ENCODE peak calls at places on chromosomes 5 and 9, in four cellular contexts. U is SK-N-SH, V is MM.1S, B is PC-3. D is an unnamed sample. For H3F3A, the result is how much of the 10 kb centered on the place peaks cover.

GRCh38 chr5:130520211-130520610 is 615.9 kb downstream of the CHSY3 start:
- DNase-seq in U (no peak), B (peak), V (no peak), D (peak)

GRCh38 chr5:68839019-68839552 is 254.7 kb upstream of the SLC30A5 start:
- DNase-seq in B (peak), V (no peak), U (no peak), D (no peak)

GRCh38 chr9:98142182-98142924 is 23.3 kb upstream of the TRIM14 start:
- DNase-seq in V (no peak), U (peak), B (peak), D (no peak)

GRCh38 chr9:114592356-114592755 is 4.8 kb downstream of the ATP6V1G1 start:
- DNase-seq in V (peak), B (peak), U (no peak), D (no peak)

GRCh38 chr9:126672634-126673284 is 59.0 kb downstream of the LMX1B start:
- DNase-seq in U (no peak), V (no peak), B (no peak), D (peak)

GRCh38 chr5:172816887-172817418 is 17.1 kb upstream of the ERGIC1 start:
- DNase-seq in V (no peak), B (peak), U (no peak), D (no peak)

GRCh38 chr5:71894091-71894490 is 175.0 kb downstream of the CARTPT start:
- DNase-seq in V (no peak), U (no peak), B (no peak), D (no peak)

GRCh38 chr9:101639301-101639700 is 44.5 kb upstream of the PPP3R2 start:
- DNase-seq in U (no peak), V (no peak), B (no peak), D (no peak)

GRCh38 chr5:38780950-38781349 is 64.9 kb upstream of the OSMR start:
- DNase-seq in V (no peak), U (no peak), B (peak), D (no peak)

GRCh38 chr5:160369990-160370712 is at the start of gene C1QTNF2:
- DNase-seq in V (no peak), U (peak), B (peak), D (peak)

GRCh38 chr5:8628521-8628920 is 759.6 kb downstream of the MTRR start:
- DNase-seq in V (no peak), B (no peak), U (no peak), D (no peak)

GRCh38 chr9:129125478-129125877 is 14.3 kb downstream of the PTPA start:
- DNase-seq in U (no peak), V (no peak), B (peak), D (no peak)

GRCh38 chr5:19733612-19734495 is 254.1 kb downstream of the CDH18 start:
- DNase-seq in V (no peak), U (no peak), B (no peak), D (no peak)

GRCh38 chr5:36891266-36891665 is 14.7 kb downstream of the NIPBL start:
- DNase-seq in V (no peak), B (no peak), U (no peak), D (no peak)

GRCh38 chr5:89241186-89241585 is 358.2 kb upstream of the MEF2C start:
- DNase-seq in U (no peak), V (no peak), B (peak), D (no peak)

GRCh38 chr9:20622330-20623020 is at the start of gene MLLT3:
- DNase-seq in U (peak), V (peak), B (peak), D (peak)

GRCh38 chr9:98374385-98375051 is 119.1 kb upstream of the TBC1D2 start:
- DNase-seq in U (no peak), B (peak), V (no peak), D (no peak)

GRCh38 chr5:180787025-180787424 is 15.6 kb downstream of the MGAT1 start:
- DNase-seq in V (no peak), B (no peak), U (no peak), D (peak)

GRCh38 chr5:128455861-128456361 is 82.1 kb downstream of the FBN2 start:
- DNase-seq in B (no peak), V (no peak), U (no peak), D (peak)

GRCh38 chr5:84272776-84273516 is 111.7 kb downstream of the EDIL3 start:
- DNase-seq in B (peak), V (no peak), U (no peak), D (peak)

GRCh38 chr9:76153902-76154629 is 240.2 kb downstream of the RFK start:
- DNase-seq in B (no peak), U (no peak), V (no peak), D (no peak)

GRCh38 chr5:132459983-132460834 is 30.4 kb downstream of the IRF1 start:
- DNase-seq in B (no peak), U (no peak), V (no peak), D (no peak)
- H3K4me3 ChIP-seq in B (no peak), U (no peak), V (no peak), D (no peak)

DNA sequence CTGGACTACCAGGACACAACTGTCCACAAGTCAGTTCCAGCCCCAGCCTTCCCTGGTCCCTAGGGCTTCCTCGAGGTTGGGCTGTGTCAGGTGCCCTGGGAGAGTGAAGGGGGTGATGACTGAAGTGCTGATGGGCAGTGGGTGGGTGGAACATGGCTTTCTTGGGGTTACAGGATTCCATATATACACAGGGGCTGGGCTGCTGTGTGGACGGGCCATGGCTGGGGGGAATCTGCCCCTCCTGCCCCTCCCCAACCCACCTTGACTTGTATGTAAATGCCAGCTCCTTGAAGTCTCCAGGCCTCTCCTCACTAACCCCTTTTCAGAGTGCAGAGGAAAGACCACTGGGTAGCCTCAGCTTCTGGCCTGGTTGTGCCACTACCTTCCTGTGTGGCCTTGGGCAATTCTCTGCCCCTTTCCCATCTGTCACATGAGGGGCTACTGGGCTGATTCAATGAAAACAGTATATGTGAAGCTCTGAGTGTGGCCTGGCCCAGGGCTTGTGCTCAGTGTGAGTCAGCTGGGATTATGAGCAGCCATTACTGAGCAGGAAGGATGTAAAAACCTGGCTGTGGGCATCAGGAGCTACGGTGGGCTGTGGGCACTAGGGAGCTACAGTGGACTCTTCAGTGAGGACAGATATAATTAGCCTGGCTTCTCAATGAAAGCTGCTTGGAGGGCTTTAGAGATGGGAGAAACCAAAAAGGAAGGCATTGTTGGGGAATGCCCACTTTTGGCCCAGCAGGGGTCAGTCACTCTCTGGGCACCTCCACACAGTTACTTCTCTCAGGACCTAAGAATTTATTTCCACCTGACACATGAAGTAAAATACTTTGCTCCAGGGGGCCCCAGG is 23.3 kb downstream of the PITX1 start:
- DNase-seq in B (peak), V (no peak), U (peak), D (no peak)
- TF ChIP-seq CTCF in B (peak), V (peak), U (no peak), D (no peak)

GRCh38 chr5:138569759-138570158 is 5.4 kb downstream of the HSPA9 start:
- DNase-seq in B (no peak), V (no peak), U (no peak), D (no peak)

GRCh38 chr5:138573223-138573622 is 2.0 kb downstream of the HSPA9 start:
- DNase-seq in B (no peak), U (no peak), V (no peak), D (no peak)

GRCh38 chr5:138573949-138574670 is 1.1 kb downstream of the HSPA9 start:
- DNase-seq in V (no peak), U (no peak), B (peak), D (no peak)

GRCh38 chr5:138568061-138568824 is 7.0 kb downstream of the HSPA9 start:
- DNase-seq in U (peak), V (no peak), B (no peak), D (no peak)

GRCh38 chr5:138570871-138571270 is 4.3 kb downstream of the HSPA9 start:
- DNase-seq in B (no peak), V (no peak), U (no peak), D (no peak)
- H3F3A ChIP-seq in B (under half), V (under half), U (under half), D (under half)

GRCh38 chr9:104774132-104774531 is 10.2 kb downstream of the NIPSNAP3B start:
- DNase-seq in B (no peak), U (no peak), V (no peak), D (no peak)

GRCh38 chr9:104775574-104775936 is 11.6 kb downstream of the NIPSNAP3B start:
- DNase-seq in U (no peak), B (no peak), V (peak), D (no peak)

GRCh38 chr9:104774831-104775573 is 11.1 kb downstream of the NIPSNAP3B start:
- DNase-seq in B (no peak), U (no peak), V (no peak), D (no peak)

GRCh38 chr9:104772707-104773106 is 8.8 kb downstream of the NIPSNAP3B start:
- DNase-seq in B (no peak), U (no peak), V (no peak), D (no peak)

GRCh38 chr9:104773118-104773517 is 9.2 kb downstream of the NIPSNAP3B start:
- DNase-seq in B (no peak), V (no peak), U (no peak), D (no peak)
- H3K4me3 ChIP-seq in B (no peak), V (no peak), U (no peak), D (no peak)

GRCh38 chr5:78362220-78362619 is 1.8 kb downstream of the SCAMP1 start:
- DNase-seq in U (no peak), B (no peak), V (no peak), D (no peak)

GRCh38 chr5:78364005-78364404 is 3.6 kb downstream of the SCAMP1 start:
- DNase-seq in V (no peak), U (no peak), B (no peak), D (no peak)

GRCh38 chr5:78360674-78361225 is 333 bp downstream of the SCAMP1 start:
- DNase-seq in V (peak), B (no peak), U (peak), D (no peak)

GRCh38 chr5:78361226-78361993 is 993 bp downstream of the SCAMP1 start:
- DNase-seq in U (peak), V (peak), B (peak), D (peak)

GRCh38 chr5:78359831-78360673 is at the start of gene SCAMP1:
- DNase-seq in B (peak), U (peak), V (peak), D (peak)
- TF ChIP-seq CTCF in B (no peak), U (no peak), V (peak), D (peak)

GRCh38 chr9:87270241-87271234 is 227.1 kb upstream of the DAPK1 start:
- DNase-seq in B (no peak), V (peak), U (peak), D (peak)
- H3F3A ChIP-seq in B (under half), V (under half), U (under half), D (under half)

GRCh38 chr9:127921592-127922120 is 4.8 kb upstream of the ST6GALNAC4 start:
- DNase-seq in U (peak), B (peak), V (peak), D (peak)
- H3K4me3 ChIP-seq in U (peak), B (peak), V (peak), D (no peak)

DNA sequence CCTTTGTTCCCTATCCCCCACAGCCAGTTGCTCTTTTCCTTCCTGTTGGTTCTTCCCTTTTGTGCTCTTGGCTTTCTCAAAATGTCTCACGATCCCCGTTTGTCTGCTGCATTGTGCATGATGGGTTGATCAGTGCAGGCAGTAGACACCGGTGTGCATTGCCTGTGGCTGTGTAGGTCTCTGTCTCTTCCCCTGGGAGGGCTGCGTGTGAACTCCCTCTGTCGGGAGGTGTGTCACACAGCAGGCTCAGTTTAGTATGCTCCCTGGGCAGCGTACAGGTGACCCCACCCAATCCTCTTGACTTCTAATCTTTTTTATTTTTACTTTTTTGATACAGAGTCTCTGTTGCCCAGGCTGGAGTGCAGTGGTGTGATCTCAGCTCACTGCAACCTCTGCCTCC is 265.3 kb downstream of the FSTL4 start:
- DNase-seq in V (peak), B (no peak), U (no peak), D (no peak)
- TF ChIP-seq CTCF in V (peak), B (no peak), U (no peak), D (peak)

GRCh38 chr9:107731115-107731762 is 241.7 kb upstream of the KLF4 start:
- DNase-seq in B (no peak), U (no peak), V (no peak), D (no peak)
- H3F3A ChIP-seq in B (under half), U (under half), V (under half), D (under half)